ENCODE peak calls at places on chromosomes 11 and 22, in six cellular contexts. One of them, this sample, is unnamed.

GRCh38 chr11:69013009-69013951 is at the start of gene MRGPRF:
- DNase-seq in A549: peak; percentile 30
- DNase-seq in ovary: peak; percentile 95
- DNase-seq in uterus: peak; percentile 99
- DNase-seq in lower leg skin: peak; percentile 80
- DNase-seq in right lobe of liver: peak; percentile 56
- DNase-seq in this sample: peak; percentile 63

GRCh38 chr11:43541993-43542392 is 138.5 kb upstream of the HSD17B12 start:
- DNase-seq in A549: no peak
- DNase-seq in ovary: peak; percentile 77
- DNase-seq in uterus: no peak
- DNase-seq in lower leg skin: no peak
- DNase-seq in right lobe of liver: no peak
- DNase-seq in this sample: no peak

GRCh38 chr11:62125881-62126280 is 2.1 kb downstream of the INCENP start:
- DNase-seq in A549: no peak
- DNase-seq in ovary: no peak
- DNase-seq in uterus: no peak
- DNase-seq in lower leg skin: no peak
- DNase-seq in right lobe of liver: no peak
- DNase-seq in this sample: no peak

GRCh38 chr11:94674005-94674491 is 94.1 kb upstream of the AMOTL1 start:
- DNase-seq in A549: no peak
- DNase-seq in ovary: no peak
- DNase-seq in uterus: peak; percentile 30
- DNase-seq in lower leg skin: peak; percentile 13
- DNase-seq in right lobe of liver: no peak
- DNase-seq in this sample: peak; percentile 84

GRCh38 chr22:20084547-20085413 is 4.7 kb downstream of the DGCR8 start:
- DNase-seq in A549: no peak
- DNase-seq in ovary: no peak
- DNase-seq in uterus: no peak
- DNase-seq in lower leg skin: no peak
- DNase-seq in right lobe of liver: peak; percentile 76
- DNase-seq in this sample: peak; percentile 28

GRCh38 chr11:66976048-66976467 is 954 bp downstream of the C11orf86 start:
- DNase-seq in A549: peak; percentile 53
- DNase-seq in ovary: no peak
- DNase-seq in uterus: no peak
- DNase-seq in lower leg skin: no peak
- DNase-seq in right lobe of liver: no peak
- DNase-seq in this sample: no peak

GRCh38 chr11:99351620-99352019 is 330.9 kb downstream of the CNTN5 start:
- DNase-seq in A549: no peak
- DNase-seq in ovary: no peak
- DNase-seq in uterus: no peak
- DNase-seq in lower leg skin: no peak
- DNase-seq in right lobe of liver: no peak
- DNase-seq in this sample: no peak

GRCh38 chr22:22689621-22690345 is 45.4 kb downstream of the GGTLC2 start:
- DNase-seq in A549: no peak
- DNase-seq in ovary: no peak
- DNase-seq in uterus: no peak
- DNase-seq in lower leg skin: no peak
- DNase-seq in right lobe of liver: no peak
- DNase-seq in this sample: no peak

GRCh38 chr11:33868646-33869461 is 23.0 kb downstream of the LMO2 start:
- DNase-seq in A549: no peak
- DNase-seq in ovary: no peak
- DNase-seq in uterus: no peak
- DNase-seq in lower leg skin: no peak
- DNase-seq in right lobe of liver: peak; percentile 42
- DNase-seq in this sample: peak; percentile 38

GRCh38 chr11:115396533-115396932 is 107.7 kb downstream of the CADM1 start:
- DNase-seq in A549: no peak
- DNase-seq in ovary: no peak
- DNase-seq in uterus: no peak
- DNase-seq in lower leg skin: no peak
- DNase-seq in right lobe of liver: no peak
- DNase-seq in this sample: no peak

GRCh38 chr22:19986410-19987341 is 29.9 kb downstream of the ARVCF start:
- DNase-seq in A549: peak; percentile 41
- DNase-seq in ovary: peak; percentile 77
- DNase-seq in uterus: peak; percentile 70
- DNase-seq in lower leg skin: no peak
- DNase-seq in right lobe of liver: peak; percentile 86
- DNase-seq in this sample: peak; percentile 50

GRCh38 chr11:104619751-104620150 is 278.5 kb downstream of the CASP12 start:
- DNase-seq in A549: no peak
- DNase-seq in ovary: no peak
- DNase-seq in uterus: no peak
- DNase-seq in lower leg skin: no peak
- DNase-seq in right lobe of liver: no peak
- DNase-seq in this sample: no peak

GRCh38 chr11:87439981-87440760 is 402.4 kb downstream of the TMEM135 start:
- DNase-seq in A549: no peak
- DNase-seq in ovary: no peak
- DNase-seq in uterus: no peak
- DNase-seq in lower leg skin: no peak
- DNase-seq in right lobe of liver: no peak
- DNase-seq in this sample: no peak

GRCh38 chr22:48491451-48491941 is 1336.2 kb downstream of the BRD1 start:
- DNase-seq in A549: peak; percentile 56
- DNase-seq in ovary: no peak
- DNase-seq in uterus: peak; percentile 10
- DNase-seq in lower leg skin: peak; percentile 35
- DNase-seq in right lobe of liver: no peak
- DNase-seq in this sample: no peak

GRCh38 chr11:40306938-40307548 is 1152.4 kb downstream of the LRRC4C start:
- DNase-seq in A549: peak; percentile 49
- DNase-seq in ovary: no peak
- DNase-seq in uterus: no peak
- DNase-seq in lower leg skin: no peak
- DNase-seq in right lobe of liver: no peak
- DNase-seq in this sample: no peak

GRCh38 chr22:16783930-16784354 is 41.3 kb downstream of the XKR3 start:
- DNase-seq in A549: peak; percentile 17
- DNase-seq in ovary: no peak
- DNase-seq in uterus: no peak
- DNase-seq in lower leg skin: no peak
- DNase-seq in right lobe of liver: no peak
- DNase-seq in this sample: no peak

GRCh38 chr11:15288801-15289342 is 174.1 kb downstream of the INSC start:
- DNase-seq in A549: no peak
- DNase-seq in ovary: no peak
- DNase-seq in uterus: no peak
- DNase-seq in lower leg skin: no peak
- DNase-seq in right lobe of liver: no peak
- DNase-seq in this sample: no peak

GRCh38 chr22:22196018-22196533 is 48.5 kb upstream of the VPREB1 start:
- DNase-seq in A549: no peak
- DNase-seq in ovary: no peak
- DNase-seq in uterus: no peak
- DNase-seq in lower leg skin: no peak
- DNase-seq in right lobe of liver: no peak
- DNase-seq in this sample: no peak

GRCh38 chr11:80297808-80298460 is 857.1 kb upstream of the TENM4 start:
- DNase-seq in A549: peak; percentile 13
- DNase-seq in ovary: no peak
- DNase-seq in uterus: no peak
- DNase-seq in lower leg skin: no peak
- DNase-seq in right lobe of liver: no peak
- DNase-seq in this sample: no peak

GRCh38 chr22:19355413-19356157 is 64.1 kb upstream of the CLTCL1 start:
- DNase-seq in A549: no peak
- DNase-seq in ovary: no peak
- DNase-seq in uterus: no peak
- DNase-seq in lower leg skin: no peak
- DNase-seq in right lobe of liver: no peak
- DNase-seq in this sample: no peak

GRCh38 chr11:121321614-121322243 is 29.2 kb downstream of the SC5D start:
- DNase-seq in A549: peak; percentile 15
- DNase-seq in ovary: no peak
- DNase-seq in uterus: no peak
- DNase-seq in lower leg skin: no peak
- DNase-seq in right lobe of liver: no peak
- DNase-seq in this sample: no peak

GRCh38 chr11:102010776-102011500 is 36.3 kb upstream of the CFAP300 start:
- DNase-seq in A549: peak; percentile 77
- DNase-seq in ovary: no peak
- DNase-seq in uterus: no peak
- DNase-seq in lower leg skin: peak; percentile 83
- DNase-seq in right lobe of liver: peak; percentile 18
- DNase-seq in this sample: peak; percentile 62

GRCh38 chr11:43396617-43397016 is 37.9 kb downstream of the TTC17 start:
- DNase-seq in A549: no peak
- DNase-seq in ovary: no peak
- DNase-seq in uterus: no peak
- DNase-seq in lower leg skin: no peak
- DNase-seq in right lobe of liver: no peak
- DNase-seq in this sample: no peak

GRCh38 chr22:42343551-42344081 is 73.2 kb upstream of the TCF20 start:
- DNase-seq in A549: no peak
- DNase-seq in ovary: peak; percentile 38
- DNase-seq in uterus: no peak
- DNase-seq in lower leg skin: no peak
- DNase-seq in right lobe of liver: no peak
- DNase-seq in this sample: no peak
- H3K4me3 ChIP-seq in A549: peak overlapping the region; percentile 71
- H3K4me3 ChIP-seq in ovary: peak overlapping the region; percentile 44
- H3K4me3 ChIP-seq in uterus: peak overlapping the region; percentile 42
- H3K4me3 ChIP-seq in lower leg skin: no peak overlapping the region
- H3K4me3 ChIP-seq in right lobe of liver: no peak overlapping the region
- H3K4me3 ChIP-seq in this sample: no peak overlapping the region

DNA sequence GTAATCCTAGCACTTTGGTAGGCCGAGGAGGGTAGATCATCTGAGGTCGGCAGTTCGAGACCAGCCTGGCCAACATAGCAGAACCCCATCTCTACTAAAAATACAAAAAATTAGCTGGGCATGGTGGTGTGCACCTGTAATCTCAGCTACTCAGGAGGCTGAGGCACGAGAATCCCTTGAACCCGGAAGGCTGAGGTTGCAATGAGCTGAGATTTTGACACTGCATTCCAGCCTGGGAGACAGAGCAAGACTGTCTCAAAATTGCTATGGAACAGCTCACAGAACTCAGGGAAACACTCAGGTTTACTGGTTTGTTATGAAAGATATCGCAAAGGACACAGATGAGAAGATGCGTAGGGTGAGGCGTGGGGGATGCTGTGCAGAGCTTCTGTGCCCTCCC is 2.7 kb downstream of the FAM118A start:
- DNase-seq in A549: no peak
- DNase-seq in ovary: no peak
- DNase-seq in uterus: no peak
- DNase-seq in lower leg skin: no peak
- DNase-seq in right lobe of liver: no peak
- DNase-seq in this sample: no peak
- TF ChIP-seq POLR2A in A549: no peak
- TF ChIP-seq POLR2A in ovary: no peak
- TF ChIP-seq POLR2A in uterus: no peak
- TF ChIP-seq POLR2A in lower leg skin: no peak
- TF ChIP-seq POLR2A in right lobe of liver: no peak
- TF ChIP-seq POLR2A in this sample: no peak

GRCh38 chr22:45552580-45553332 is 50.1 kb downstream of the FBLN1 start:
- DNase-seq in A549: no peak
- DNase-seq in ovary: peak; percentile 85
- DNase-seq in uterus: peak; percentile 59
- DNase-seq in lower leg skin: no peak
- DNase-seq in right lobe of liver: peak; percentile 36
- DNase-seq in this sample: no peak

GRCh38 chr22:45552017-45552411 is 49.3 kb downstream of the FBLN1 start:
- DNase-seq in A549: no peak
- DNase-seq in ovary: peak; percentile 48
- DNase-seq in uterus: no peak
- DNase-seq in lower leg skin: no peak
- DNase-seq in right lobe of liver: no peak
- DNase-seq in this sample: no peak

GRCh38 chr22:45553333-45554039 is 50.8 kb downstream of the FBLN1 start:
- DNase-seq in A549: peak; percentile 82
- DNase-seq in ovary: peak; percentile 87
- DNase-seq in uterus: peak; percentile 82
- DNase-seq in lower leg skin: peak; percentile 72
- DNase-seq in right lobe of liver: peak; percentile 73
- DNase-seq in this sample: peak; percentile 41

GRCh38 chr22:45554861-45555260 is 52.2 kb downstream of the FBLN1 start:
- DNase-seq in A549: no peak
- DNase-seq in ovary: no peak
- DNase-seq in uterus: no peak
- DNase-seq in lower leg skin: no peak
- DNase-seq in right lobe of liver: no peak
- DNase-seq in this sample: no peak

DNA sequence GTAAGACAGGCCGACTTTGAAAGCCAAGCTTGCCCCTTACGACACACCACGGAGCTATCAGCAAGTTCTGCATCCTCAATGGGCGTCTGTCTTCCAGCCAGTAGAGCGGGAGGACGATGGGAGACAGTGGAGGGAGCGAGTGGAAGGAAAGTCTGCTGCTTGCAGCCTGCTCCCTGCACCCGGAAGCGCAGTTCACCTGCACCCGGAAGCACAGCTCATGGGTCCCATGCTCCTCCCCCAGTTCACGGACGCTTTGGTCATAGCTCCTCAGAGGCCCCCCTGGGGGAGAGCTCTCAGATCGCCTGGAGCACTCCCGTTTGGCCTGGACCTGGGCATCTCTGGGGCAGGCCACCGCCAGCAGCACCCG is 51.3 kb downstream of the FBLN1 start:
- DNase-seq in A549: no peak
- DNase-seq in ovary: peak; percentile 71
- DNase-seq in uterus: no peak
- DNase-seq in lower leg skin: no peak
- DNase-seq in right lobe of liver: no peak
- DNase-seq in this sample: no peak
- H3K4me3 ChIP-seq in A549: no peak overlapping the region
- H3K4me3 ChIP-seq in ovary: no peak overlapping the region
- H3K4me3 ChIP-seq in uterus: no peak overlapping the region
- H3K4me3 ChIP-seq in lower leg skin: no peak overlapping the region
- H3K4me3 ChIP-seq in right lobe of liver: no peak overlapping the region
- H3K4me3 ChIP-seq in this sample: no peak overlapping the region

GRCh38 chr11:116446542-116446941 is 326.2 kb downstream of the BUD13 start:
- DNase-seq in A549: no peak
- DNase-seq in ovary: no peak
- DNase-seq in uterus: no peak
- DNase-seq in lower leg skin: no peak
- DNase-seq in right lobe of liver: no peak
- DNase-seq in this sample: no peak
- TF ChIP-seq POLR2A in A549: no peak
- TF ChIP-seq POLR2A in ovary: no peak
- TF ChIP-seq POLR2A in uterus: no peak
- TF ChIP-seq POLR2A in lower leg skin: no peak
- TF ChIP-seq POLR2A in right lobe of liver: no peak
- TF ChIP-seq POLR2A in this sample: no peak